ENCODE peak calls at places on chromosome 2, in four cellular contexts. G is OCI-LY7, E is HFFc6, O is psoas muscle. P is an unnamed sample.

GRCh38 chr2:89000235-89000634 is 308.8 kb downstream of the RPIA start:
- DNase-seq in G (no peak), E (no peak), O (no peak), P (no peak)

GRCh38 chr2:156891609-156892008 is 365.9 kb upstream of the GALNT5 start:
- DNase-seq in G (no peak), E (no peak), O (no peak), P (no peak)

GRCh38 chr2:55087930-55088329 is 37.7 kb upstream of the RTN4 start:
- DNase-seq in G (no peak), E (no peak), O (no peak), P (no peak)

GRCh38 chr2:73289304-73289703 is 4.0 kb downstream of the EGR4 start:
- DNase-seq in G (peak), E (no peak), O (no peak), P (no peak)

GRCh38 chr2:64212346-64212745 is 68.1 kb upstream of the PELI1 start:
- DNase-seq in G (no peak), E (no peak), O (no peak), P (no peak)

GRCh38 chr2:1848599-1848995 is 104.3 kb upstream of the PXDN start:
- DNase-seq in G (no peak), E (no peak), O (no peak), P (no peak)

GRCh38 chr2:70907130-70907756 is 28.5 kb upstream of the ATP6V1B1 start:
- DNase-seq in G (no peak), E (no peak), O (no peak), P (no peak)

GRCh38 chr2:224793961-224794360 is 77.8 kb upstream of the CCDC195 start:
- DNase-seq in G (no peak), E (peak), O (no peak), P (no peak)

GRCh38 chr2:84866121-84866520 is 14.8 kb downstream of the TRABD2A start:
- DNase-seq in G (no peak), E (no peak), O (no peak), P (no peak)

GRCh38 chr2:128320609-128321420 is 2.1 kb upstream of the HS6ST1 start:
- DNase-seq in G (no peak), E (no peak), O (no peak), P (peak)

GRCh38 chr2:130353291-130354134 is 2.3 kb upstream of the PTPN18 start:
- DNase-seq in G (peak), E (no peak), O (no peak), P (no peak)

GRCh38 chr2:164542584-164543021 is 78.7 kb downstream of the GRB14 start:
- DNase-seq in G (no peak), E (peak), O (no peak), P (no peak)

DNA sequence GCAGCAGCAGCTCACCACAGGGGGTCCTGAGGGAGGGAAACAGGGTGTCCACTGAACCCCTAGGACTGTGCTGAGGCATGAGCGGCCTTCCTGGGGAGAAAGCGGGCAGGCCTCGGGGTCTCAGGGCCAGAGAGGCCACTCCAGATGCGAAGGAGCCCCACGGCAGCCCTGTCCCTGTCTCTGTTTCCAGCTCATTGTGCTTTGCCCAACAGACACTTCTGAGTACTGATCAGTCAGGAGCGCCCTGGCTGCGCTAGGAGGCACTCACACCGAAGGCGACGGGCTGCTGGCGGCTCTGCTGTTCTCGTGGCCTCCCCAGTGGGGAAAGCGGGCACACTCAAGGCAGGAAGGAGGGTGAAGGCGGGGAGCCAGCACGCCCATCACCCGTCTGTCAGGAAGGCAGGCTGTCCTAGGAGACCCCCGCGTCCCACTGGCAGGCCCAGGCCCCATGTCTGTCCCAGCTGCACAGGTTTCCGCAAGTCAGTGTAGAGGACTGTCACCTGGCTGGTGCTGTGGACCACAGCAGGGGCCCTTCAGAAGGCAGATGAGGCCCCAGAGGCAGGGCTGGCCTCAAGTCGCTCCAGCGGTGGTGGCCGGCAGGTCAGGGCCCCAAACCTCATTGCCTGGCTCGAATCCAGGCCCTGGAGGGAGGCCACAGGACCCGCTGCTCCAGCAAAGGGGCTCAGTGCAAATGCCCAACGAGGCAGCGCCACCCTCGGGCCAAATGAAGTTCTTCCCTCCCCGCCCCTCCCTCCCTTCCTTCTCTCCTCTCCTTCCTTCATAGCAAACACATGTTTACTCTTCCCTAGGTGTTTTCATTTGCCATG is 6.8 kb downstream of the ESPNL start:
- DNase-seq in G (peak), E (no peak), O (peak), P (no peak)
- TF ChIP-seq CTCF in G (peak), E (peak), O (no peak), P (peak)

GRCh38 chr2:214378455-214379103 is 32.3 kb upstream of the VWC2L start:
- DNase-seq in G (no peak), E (no peak), O (no peak), P (no peak)
- TF ChIP-seq CTCF in G (peak), E (no peak), O (no peak), P (no peak)

GRCh38 chr2:235116885-235117492 is 165.2 kb downstream of the SH3BP4 start:
- DNase-seq in G (peak), E (peak), O (no peak), P (no peak)
- TF ChIP-seq CTCF in G (peak), E (peak), O (peak), P (peak)

DNA sequence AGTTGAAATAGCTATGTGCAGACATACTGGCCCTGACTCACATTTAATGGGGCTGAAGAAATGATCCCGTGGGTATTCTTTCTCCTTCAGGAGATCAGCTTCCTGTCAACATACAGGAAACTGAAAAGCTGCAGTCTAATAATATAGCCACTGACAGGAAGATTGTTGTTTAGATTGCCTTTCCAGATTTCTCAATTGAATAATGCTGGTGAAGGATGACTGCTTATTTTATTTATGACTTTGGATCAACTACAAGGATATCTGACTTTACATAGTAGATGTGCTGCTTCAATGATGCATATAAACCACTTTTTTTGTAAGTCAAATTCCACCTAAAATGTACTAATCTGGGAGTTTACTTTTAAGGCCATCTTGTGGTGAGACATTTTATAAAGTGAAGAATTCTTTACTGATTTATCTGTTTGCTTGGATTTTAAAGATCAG is 93.4 kb upstream of the MAP4K3 start:
- DNase-seq in G (peak), E (peak), O (no peak), P (no peak)
- TF ChIP-seq CTCF in G (peak), E (peak), O (no peak), P (no peak)

GRCh38 chr2:169452080-169452479 is 27.2 kb upstream of the BBS5 start:
- DNase-seq in G (peak), E (peak), O (no peak), P (no peak)
- TF ChIP-seq CTCF in G (peak), E (peak), O (peak), P (peak)

DNA sequence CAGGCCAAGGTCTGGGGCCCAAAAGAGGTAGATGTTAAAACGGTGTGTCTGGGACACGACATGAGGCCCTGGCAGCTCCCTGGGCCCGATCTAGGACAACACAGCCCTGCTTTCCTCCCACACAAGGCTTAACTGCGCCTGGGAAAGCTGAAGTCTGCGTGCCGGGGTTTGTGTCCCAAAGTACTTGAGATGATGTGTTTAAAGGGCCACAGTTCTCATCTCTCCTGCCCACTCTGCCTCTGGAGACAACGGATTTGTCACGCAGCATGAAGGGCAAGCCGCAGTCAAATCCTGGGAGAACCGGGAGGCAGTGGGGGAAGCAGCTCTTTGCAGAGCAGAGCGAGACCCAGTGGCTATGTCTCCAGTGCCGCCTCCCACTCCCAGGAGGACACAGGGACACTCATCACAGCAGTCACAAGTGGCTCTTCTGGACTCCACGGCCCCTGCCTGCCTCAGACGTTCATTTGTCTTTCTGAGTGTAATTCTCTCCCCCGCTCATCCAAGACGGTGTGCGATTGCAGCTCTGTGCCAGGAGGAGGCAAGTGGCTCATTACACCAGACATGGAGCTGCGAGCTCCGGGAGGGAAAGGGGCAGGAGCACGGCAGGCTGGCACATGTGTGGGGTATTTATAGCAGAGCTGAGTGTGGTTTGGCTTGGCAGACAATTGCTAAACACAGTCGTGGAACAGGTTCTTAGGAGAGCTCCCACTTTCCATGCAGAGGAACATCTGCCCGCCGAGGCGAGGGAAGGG is 57.7 kb upstream of the SEMA4C start:
- DNase-seq in G (no peak), E (peak), O (peak), P (no peak)
- TF ChIP-seq CTCF in G (no peak), E (peak), O (peak), P (no peak)

GRCh38 chr2:18001671-18002070 is 123.2 kb downstream of the KCNS3 start:
- DNase-seq in G (no peak), E (no peak), O (no peak), P (no peak)
- TF ChIP-seq CTCF in G (peak), E (peak), O (no peak), P (peak)

GRCh38 chr2:135803276-135803675 is 33.7 kb downstream of the LCT start:
- DNase-seq in G (no peak), E (no peak), O (no peak), P (no peak)

GRCh38 chr2:135798762-135799161 is 38.2 kb downstream of the LCT start:
- DNase-seq in G (peak), E (peak), O (no peak), P (no peak)

GRCh38 chr2:135799738-135800137 is 37.2 kb downstream of the LCT start:
- DNase-seq in G (no peak), E (no peak), O (no peak), P (no peak)

GRCh38 chr2:135802350-135802749 is 34.6 kb downstream of the LCT start:
- DNase-seq in G (no peak), E (no peak), O (no peak), P (no peak)

GRCh38 chr2:135800513-135801460 is 36.2 kb downstream of the LCT start:
- DNase-seq in G (no peak), E (no peak), O (no peak), P (no peak)
- TF ChIP-seq CTCF in G (peak), E (peak), O (no peak), P (no peak)

GRCh38 chr2:10128420-10128819 is 5.9 kb downstream of the RRM2 start:
- DNase-seq in G (no peak), E (no peak), O (no peak), P (no peak)
- TF ChIP-seq CTCF in G (no peak), E (no peak), O (no peak), P (no peak)